ENCODE peak calls at places on chromosome 14, in four cellular contexts. One of them, this sample, is unnamed.

GRCh38 chr14:23454445-23454856 is 15.1 kb upstream of the NGDN start:
- DNase-seq in SHP77: no peak
- DNase-seq in type B pancreatic cell: no peak
- DNase-seq in left ventricle myocardium inferior: no peak
- DNase-seq in this sample: no peak

GRCh38 chr14:99592933-99593753 is 10.9 kb downstream of the CCDC85C start:
- DNase-seq in SHP77: no peak
- DNase-seq in type B pancreatic cell: no peak
- DNase-seq in left ventricle myocardium inferior: no peak
- DNase-seq in this sample: no peak

GRCh38 chr14:91021115-91021514 is 39.3 kb downstream of the RPS6KA5 start:
- DNase-seq in SHP77: no peak
- DNase-seq in type B pancreatic cell: no peak
- DNase-seq in left ventricle myocardium inferior: no peak
- DNase-seq in this sample: no peak

GRCh38 chr14:78341827-78342389 is 171.7 kb downstream of the NRXN3 start:
- DNase-seq in SHP77: no peak
- DNase-seq in type B pancreatic cell: no peak
- DNase-seq in left ventricle myocardium inferior: no peak
- DNase-seq in this sample: no peak

GRCh38 chr14:101289230-101289690 is 272.0 kb upstream of the DIO3 start:
- DNase-seq in SHP77: no peak
- DNase-seq in type B pancreatic cell: no peak
- DNase-seq in left ventricle myocardium inferior: no peak
- DNase-seq in this sample: no peak

GRCh38 chr14:98695809-98696208 is 576.2 kb downstream of the BCL11B start:
- DNase-seq in SHP77: no peak
- DNase-seq in type B pancreatic cell: no peak
- DNase-seq in left ventricle myocardium inferior: no peak
- DNase-seq in this sample: no peak

GRCh38 chr14:96062010-96062409 is 22.8 kb downstream of the C14orf132 start:
- DNase-seq in SHP77: no peak
- DNase-seq in type B pancreatic cell: no peak
- DNase-seq in left ventricle myocardium inferior: no peak
- DNase-seq in this sample: no peak

GRCh38 chr14:103910262-103910935 is 17.9 kb upstream of the TDRD9 start:
- DNase-seq in SHP77: peak; percentile 85
- DNase-seq in type B pancreatic cell: peak; percentile 84
- DNase-seq in left ventricle myocardium inferior: peak; percentile 78
- DNase-seq in this sample: peak; percentile 92

GRCh38 chr14:96117997-96118790 is 79.0 kb downstream of the C14orf132 start:
- DNase-seq in SHP77: no peak
- DNase-seq in type B pancreatic cell: no peak
- DNase-seq in left ventricle myocardium inferior: no peak
- DNase-seq in this sample: no peak

GRCh38 chr14:64502476-64503183 is 1.0 kb downstream of the ZBTB25 start:
- DNase-seq in SHP77: no peak
- DNase-seq in type B pancreatic cell: no peak
- DNase-seq in left ventricle myocardium inferior: no peak
- DNase-seq in this sample: peak; percentile 35

GRCh38 chr14:29016050-29016900 is 249.7 kb downstream of the FOXG1 start:
- DNase-seq in SHP77: peak; percentile 48
- DNase-seq in type B pancreatic cell: no peak
- DNase-seq in left ventricle myocardium inferior: no peak
- DNase-seq in this sample: peak; percentile 16

GRCh38 chr14:103372552-103373304 is 12.5 kb upstream of the MARK3 start:
- DNase-seq in SHP77: no peak
- DNase-seq in type B pancreatic cell: no peak
- DNase-seq in left ventricle myocardium inferior: no peak
- DNase-seq in this sample: peak; percentile 86

GRCh38 chr14:54854181-54854580 is 48.4 kb downstream of the GCH1 start:
- DNase-seq in SHP77: no peak
- DNase-seq in type B pancreatic cell: no peak
- DNase-seq in left ventricle myocardium inferior: no peak
- DNase-seq in this sample: no peak

GRCh38 chr14:49971156-49972141 is 78.6 kb downstream of the ARF6 start:
- DNase-seq in SHP77: peak; percentile 17
- DNase-seq in type B pancreatic cell: no peak
- DNase-seq in left ventricle myocardium inferior: no peak
- DNase-seq in this sample: no peak